ENCODE peak calls at places on chromosomes 4 and X, in six cellular contexts. One of them, this sample, is unnamed.

GRCh38 chr4:189090174-189090814 is 850.4 kb upstream of the FRG1 start:
- DNase-seq in astrocyte of the spinal cord: no peak
- DNase-seq in lower lobe of right lung: no peak
- DNase-seq in psoas muscle: no peak
- DNase-seq in aorta: no peak
- DNase-seq in uterus: no peak
- DNase-seq in this sample: peak

GRCh38 chr4:140645614-140646412 is 77.1 kb upstream of the UCP1 start:
- DNase-seq in astrocyte of the spinal cord: no peak
- DNase-seq in lower lobe of right lung: no peak
- DNase-seq in psoas muscle: no peak
- DNase-seq in aorta: no peak
- DNase-seq in uterus: no peak
- DNase-seq in this sample: no peak

GRCh38 chrX:41590641-41591040 is 98.1 kb upstream of the GPR34 start:
- DNase-seq in astrocyte of the spinal cord: no peak
- DNase-seq in lower lobe of right lung: no peak
- DNase-seq in psoas muscle: no peak
- DNase-seq in aorta: no peak
- DNase-seq in uterus: no peak
- DNase-seq in this sample: no peak

GRCh38 chr4:71270901-71271300 is 67.9 kb upstream of the SLC4A4 start:
- DNase-seq in astrocyte of the spinal cord: peak
- DNase-seq in lower lobe of right lung: no peak
- DNase-seq in psoas muscle: no peak
- DNase-seq in aorta: no peak
- DNase-seq in uterus: no peak
- DNase-seq in this sample: no peak

GRCh38 chr4:56387023-56388001 is at the start of gene AASDH:
- DNase-seq in astrocyte of the spinal cord: peak
- DNase-seq in lower lobe of right lung: peak
- DNase-seq in psoas muscle: peak
- DNase-seq in aorta: peak
- DNase-seq in uterus: peak
- DNase-seq in this sample: peak

GRCh38 chr4:175951794-175952193 is 113.8 kb upstream of the WDR17 start:
- DNase-seq in astrocyte of the spinal cord: peak
- DNase-seq in lower lobe of right lung: no peak
- DNase-seq in psoas muscle: no peak
- DNase-seq in aorta: no peak
- DNase-seq in uterus: no peak
- DNase-seq in this sample: no peak

GRCh38 chr4:102598759-102599379 is 97.7 kb downstream of the NFKB1 start:
- DNase-seq in astrocyte of the spinal cord: peak
- DNase-seq in lower lobe of right lung: no peak
- DNase-seq in psoas muscle: no peak
- DNase-seq in aorta: no peak
- DNase-seq in uterus: no peak
- DNase-seq in this sample: no peak

GRCh38 chr4:70269674-70270073 is 27.3 kb downstream of the CSN3 start:
- DNase-seq in astrocyte of the spinal cord: no peak
- DNase-seq in lower lobe of right lung: no peak
- DNase-seq in psoas muscle: no peak
- DNase-seq in aorta: no peak
- DNase-seq in uterus: no peak
- DNase-seq in this sample: peak

GRCh38 chrX:110853610-110854009 is 58.0 kb upstream of the CHRDL1 start:
- DNase-seq in astrocyte of the spinal cord: peak
- DNase-seq in lower lobe of right lung: no peak
- DNase-seq in psoas muscle: no peak
- DNase-seq in aorta: no peak
- DNase-seq in uterus: no peak
- DNase-seq in this sample: peak

GRCh38 chr4:159250751-159251325 is 148.0 kb downstream of the RAPGEF2 start:
- DNase-seq in astrocyte of the spinal cord: no peak
- DNase-seq in lower lobe of right lung: no peak
- DNase-seq in psoas muscle: no peak
- DNase-seq in aorta: peak
- DNase-seq in uterus: no peak
- DNase-seq in this sample: no peak

GRCh38 chr4:159252491-159252890 is 149.6 kb downstream of the RAPGEF2 start:
- DNase-seq in astrocyte of the spinal cord: no peak
- DNase-seq in lower lobe of right lung: no peak
- DNase-seq in psoas muscle: no peak
- DNase-seq in aorta: no peak
- DNase-seq in uterus: no peak
- DNase-seq in this sample: no peak

DNA sequence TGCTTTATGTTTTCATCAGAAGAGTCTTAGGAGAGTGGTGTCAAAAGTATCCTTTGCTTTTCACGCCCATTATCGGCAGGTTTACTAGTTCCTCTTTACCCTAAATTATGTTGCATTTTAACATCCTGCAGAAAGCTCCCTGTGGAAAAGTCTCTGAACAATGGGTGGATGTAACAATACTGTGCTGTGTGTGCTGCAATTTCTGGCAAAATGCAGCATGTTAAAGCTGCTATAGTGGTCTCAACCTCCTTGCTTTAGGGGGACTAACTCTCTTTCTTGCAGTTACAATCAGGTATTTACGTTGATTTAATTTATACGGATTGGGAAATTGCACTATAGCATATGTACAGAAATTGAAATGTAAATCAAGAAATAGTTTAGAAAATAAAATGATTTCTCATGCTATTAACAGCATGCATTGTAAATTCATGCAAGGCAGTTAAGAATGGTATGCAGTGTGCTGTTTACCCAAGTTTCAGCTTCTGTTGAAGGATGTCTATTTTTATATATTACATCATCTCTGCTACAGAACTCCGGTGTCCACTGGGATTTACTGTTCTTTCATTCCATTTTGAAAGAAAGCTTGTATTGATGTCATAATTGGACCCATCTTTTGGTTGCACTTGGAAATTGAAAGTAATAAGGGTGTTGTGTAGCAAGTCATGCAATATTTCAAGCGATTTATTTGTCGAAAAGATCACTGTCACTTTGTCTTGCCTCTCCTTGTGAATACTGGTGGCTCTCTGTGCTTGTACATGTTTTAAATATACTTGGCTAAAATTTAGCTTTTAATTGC is 145.7 kb downstream of the RAPGEF2 start:
- DNase-seq in astrocyte of the spinal cord: peak
- DNase-seq in lower lobe of right lung: no peak
- DNase-seq in psoas muscle: no peak
- DNase-seq in aorta: no peak
- DNase-seq in uterus: no peak
- DNase-seq in this sample: no peak
- H3K4me3 ChIP-seq in astrocyte of the spinal cord: no peak
- H3K4me3 ChIP-seq in lower lobe of right lung: no peak
- H3K4me3 ChIP-seq in psoas muscle: peak
- H3K4me3 ChIP-seq in aorta: no peak
- H3K4me3 ChIP-seq in uterus: no peak
- H3K4me3 ChIP-seq in this sample: no peak

GRCh38 chrX:39194673-39195072 is 393.4 kb downstream of the MID1IP1 start:
- DNase-seq in astrocyte of the spinal cord: no peak
- DNase-seq in lower lobe of right lung: no peak
- DNase-seq in psoas muscle: no peak
- DNase-seq in aorta: no peak
- DNase-seq in uterus: no peak
- DNase-seq in this sample: no peak
- H3K4me3 ChIP-seq in astrocyte of the spinal cord: no peak
- H3K4me3 ChIP-seq in lower lobe of right lung: no peak
- H3K4me3 ChIP-seq in psoas muscle: no peak
- H3K4me3 ChIP-seq in aorta: no peak
- H3K4me3 ChIP-seq in uterus: no peak
- H3K4me3 ChIP-seq in this sample: no peak

GRCh38 chr4:112706840-112707207 is 69.9 kb downstream of the LARP7 start:
- DNase-seq in astrocyte of the spinal cord: no peak
- DNase-seq in lower lobe of right lung: no peak
- DNase-seq in psoas muscle: no peak
- DNase-seq in aorta: no peak
- DNase-seq in uterus: no peak
- DNase-seq in this sample: no peak

GRCh38 chr4:112708772-112709171 is 71.8 kb downstream of the LARP7 start:
- DNase-seq in astrocyte of the spinal cord: no peak
- DNase-seq in lower lobe of right lung: no peak
- DNase-seq in psoas muscle: no peak
- DNase-seq in aorta: no peak
- DNase-seq in uterus: no peak
- DNase-seq in this sample: no peak

GRCh38 chr4:112702892-112703291 is 65.9 kb downstream of the LARP7 start:
- DNase-seq in astrocyte of the spinal cord: no peak
- DNase-seq in lower lobe of right lung: no peak
- DNase-seq in psoas muscle: no peak
- DNase-seq in aorta: no peak
- DNase-seq in uterus: no peak
- DNase-seq in this sample: no peak

GRCh38 chr4:112704322-112704721 is 67.4 kb downstream of the LARP7 start:
- DNase-seq in astrocyte of the spinal cord: no peak
- DNase-seq in lower lobe of right lung: no peak
- DNase-seq in psoas muscle: no peak
- DNase-seq in aorta: no peak
- DNase-seq in uterus: no peak
- DNase-seq in this sample: no peak

GRCh38 chr4:112704991-112705845 is 68.3 kb downstream of the LARP7 start:
- DNase-seq in astrocyte of the spinal cord: peak
- DNase-seq in lower lobe of right lung: peak
- DNase-seq in psoas muscle: peak
- DNase-seq in aorta: peak
- DNase-seq in uterus: peak
- DNase-seq in this sample: peak
- H3K4me3 ChIP-seq in astrocyte of the spinal cord: peak
- H3K4me3 ChIP-seq in lower lobe of right lung: peak
- H3K4me3 ChIP-seq in psoas muscle: peak
- H3K4me3 ChIP-seq in aorta: peak
- H3K4me3 ChIP-seq in uterus: peak
- H3K4me3 ChIP-seq in this sample: peak

GRCh38 chr4:128468485-128468989 is 180.9 kb upstream of the PGRMC2 start:
- DNase-seq in astrocyte of the spinal cord: peak
- DNase-seq in lower lobe of right lung: no peak
- DNase-seq in psoas muscle: no peak
- DNase-seq in aorta: no peak
- DNase-seq in uterus: peak
- DNase-seq in this sample: no peak
- H3K4me3 ChIP-seq in astrocyte of the spinal cord: no peak
- H3K4me3 ChIP-seq in lower lobe of right lung: no peak
- H3K4me3 ChIP-seq in psoas muscle: peak
- H3K4me3 ChIP-seq in aorta: no peak
- H3K4me3 ChIP-seq in uterus: no peak
- H3K4me3 ChIP-seq in this sample: no peak

DNA sequence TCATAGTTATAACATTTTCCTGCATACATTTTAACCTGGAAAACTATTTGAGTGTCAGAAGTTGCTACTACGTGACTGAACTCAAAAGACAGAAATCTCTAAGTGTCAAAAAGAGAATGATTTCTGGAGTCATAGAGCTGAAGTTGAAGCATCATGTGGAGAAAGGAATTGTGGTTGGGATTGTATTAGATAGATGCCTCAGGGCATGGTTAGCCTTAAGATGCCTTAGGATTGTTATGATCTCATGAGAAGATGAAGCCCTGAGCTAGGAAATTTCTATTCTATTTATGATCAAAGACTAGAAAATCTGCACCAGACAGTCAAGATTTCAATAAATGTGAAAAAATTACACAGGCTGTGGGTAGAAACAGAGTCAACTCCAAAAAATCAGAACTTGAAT is 20.2 kb downstream of the EPGN start:
- DNase-seq in astrocyte of the spinal cord: no peak
- DNase-seq in lower lobe of right lung: no peak
- DNase-seq in psoas muscle: no peak
- DNase-seq in aorta: no peak
- DNase-seq in uterus: no peak
- DNase-seq in this sample: no peak
- H3K4me3 ChIP-seq in astrocyte of the spinal cord: no peak
- H3K4me3 ChIP-seq in lower lobe of right lung: no peak
- H3K4me3 ChIP-seq in psoas muscle: no peak
- H3K4me3 ChIP-seq in aorta: no peak
- H3K4me3 ChIP-seq in uterus: no peak
- H3K4me3 ChIP-seq in this sample: no peak

DNA sequence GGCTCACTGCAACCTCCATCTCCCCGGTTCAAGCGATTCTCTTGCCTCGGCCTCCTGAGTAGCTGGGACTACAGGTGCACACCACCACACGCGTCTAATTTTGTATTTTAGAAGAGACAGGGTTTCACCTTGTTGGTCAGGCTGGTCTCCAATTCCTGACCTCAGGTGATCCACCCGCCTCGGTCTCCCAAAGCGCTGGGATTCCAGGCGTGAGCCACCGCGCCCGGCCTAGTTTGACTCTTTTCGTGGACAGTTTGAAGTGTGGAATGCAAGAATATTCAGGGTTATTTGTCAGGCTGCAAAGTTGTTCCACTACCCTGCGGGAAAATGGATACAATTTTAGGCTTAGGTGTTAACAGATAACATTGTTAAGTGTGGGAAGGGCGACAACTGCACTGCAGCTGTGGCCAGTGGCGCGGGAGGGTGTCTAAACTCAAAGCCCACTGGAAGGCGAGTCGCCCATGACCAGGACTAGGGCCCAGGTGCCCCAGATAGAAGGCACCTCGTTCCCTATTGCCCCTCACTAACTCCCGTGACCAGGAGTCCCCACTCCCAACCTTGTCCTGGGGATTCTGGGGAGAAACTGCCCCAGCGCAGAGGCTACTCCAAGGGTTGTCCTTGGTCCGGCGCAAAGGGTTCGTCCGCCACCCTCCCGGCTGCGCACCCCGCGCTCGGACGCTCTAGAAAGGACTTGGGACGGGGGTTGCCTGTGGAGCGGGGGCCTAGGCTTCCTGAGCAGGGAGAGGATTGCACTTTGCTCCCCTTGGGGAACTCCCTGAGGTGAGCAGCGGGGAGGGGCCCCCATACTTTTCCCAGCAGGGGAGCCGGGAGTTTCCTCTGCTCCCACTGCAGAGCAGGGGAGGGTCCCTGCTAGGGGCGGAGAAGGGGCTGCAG is 1.1 kb upstream of the CD99 start:
- DNase-seq in astrocyte of the spinal cord: no peak
- DNase-seq in lower lobe of right lung: no peak
- DNase-seq in psoas muscle: no peak
- DNase-seq in aorta: no peak
- DNase-seq in uterus: no peak
- DNase-seq in this sample: peak
- H3K4me3 ChIP-seq in astrocyte of the spinal cord: no peak
- H3K4me3 ChIP-seq in lower lobe of right lung: peak
- H3K4me3 ChIP-seq in psoas muscle: peak
- H3K4me3 ChIP-seq in aorta: no peak
- H3K4me3 ChIP-seq in uterus: peak
- H3K4me3 ChIP-seq in this sample: peak

GRCh38 chr4:42150653-42151567 is 1.5 kb downstream of the BEND4 start:
- DNase-seq in astrocyte of the spinal cord: no peak
- DNase-seq in lower lobe of right lung: no peak
- DNase-seq in psoas muscle: no peak
- DNase-seq in aorta: no peak
- DNase-seq in uterus: no peak
- DNase-seq in this sample: peak
- H3K4me3 ChIP-seq in astrocyte of the spinal cord: no peak
- H3K4me3 ChIP-seq in lower lobe of right lung: peak
- H3K4me3 ChIP-seq in psoas muscle: peak
- H3K4me3 ChIP-seq in aorta: peak
- H3K4me3 ChIP-seq in uterus: no peak
- H3K4me3 ChIP-seq in this sample: peak

This sample was measured in H7.